ENCODE peak calls at places on chromosomes 7 and 10, in seven cellular contexts. G is heart left ventricle, C is NAMALWA, F is adrenal gland, S is amniotic stem cell, M is NCI-H510A, Y is psoas muscle. X is an unnamed sample.

GRCh38 chr7:73941836-73942551 is 81.0 kb downstream of the TMEM270 start:
- DNase-seq in G (no peak), C (no peak), F (no peak), S (peak; percentile 2), M (no peak), Y (no peak), X (no peak)

GRCh38 chr7:47380325-47381131 is 201.4 kb downstream of the TNS3 start:
- DNase-seq in G (no peak), C (no peak), F (no peak), S (no peak), M (peak; percentile 13), Y (no peak), X (peak; percentile 59)

GRCh38 chr7:128796325-128796724 is 4.6 kb downstream of the CCDC136 start:
- DNase-seq in G (no peak), C (no peak), F (peak; percentile 24), S (no peak), M (no peak), Y (no peak), X (no peak)

GRCh38 chr7:17773289-17773626 is 167.0 kb downstream of the SNX13 start:
- DNase-seq in G (no peak), C (no peak), F (no peak), S (no peak), M (no peak), Y (no peak), X (no peak)

GRCh38 chr7:80659120-80660055 is 20.9 kb downstream of the CD36 start:
- DNase-seq in G (no peak), C (peak; percentile 70), F (no peak), S (peak; percentile 2), M (no peak), Y (no peak), X (peak; percentile 52)

GRCh38 chr10:71263376-71263775 is 51.0 kb downstream of the UNC5B start:
- DNase-seq in G (peak; percentile 79), C (no peak), F (peak; percentile 81), S (no peak), M (no peak), Y (no peak), X (no peak)

GRCh38 chr7:101740981-101741725 is 76.3 kb upstream of the CUX1 start:
- DNase-seq in G (no peak), C (peak; percentile 92), F (no peak), S (no peak), M (no peak), Y (no peak), X (peak; percentile 25)

GRCh38 chr10:89431977-89432376 is 17.6 kb downstream of the IFIT5 start:
- DNase-seq in G (no peak), C (no peak), F (no peak), S (no peak), M (no peak), Y (no peak), X (no peak)

X was measured in NCI-H2171 treated with DMSO at 0.1 percent for 48 hours.